ENCODE peak calls at places on chromosome 14, in six cellular contexts. C is upper lobe of right lung, B is DND-41, G is endothelial cell of umbilical vein, N is tibial nerve, K is uterus. P is an unnamed sample. For H3K36me3, the result is how much of the 10 kb centered on the place peaks cover.

GRCh38 chr14:80658733-80659132 is 282.8 kb downstream of the CEP128 start:
- DNase-seq in C (no peak), K (no peak), G (no peak), N (no peak), B (no peak), P (no peak)

GRCh38 chr14:37116933-37117844 is 55.2 kb downstream of the SLC25A21 start:
- DNase-seq in C (no peak), G (peak), K (no peak), B (no peak), N (no peak), P (no peak)

GRCh38 chr14:74019408-74019714 is 212 bp downstream of the BBOF1 start:
- DNase-seq in G (no peak), C (no peak), K (no peak), N (no peak), B (no peak), P (no peak)

GRCh38 chr14:53032161-53032803 is 81.4 kb upstream of the FERMT2 start:
- DNase-seq in C (no peak), N (peak), K (no peak), B (no peak), G (peak), P (no peak)

GRCh38 chr14:74502236-74503019 is 8.9 kb downstream of the ISCA2 start:
- DNase-seq in K (peak), C (no peak), B (no peak), G (no peak), N (peak), P (no peak)

GRCh38 chr14:76015668-76016067 is 30.1 kb downstream of the IFT43 start:
- DNase-seq in K (no peak), G (no peak), C (no peak), N (no peak), B (no peak), P (no peak)

GRCh38 chr14:74042296-74042695 is 23.1 kb downstream of the BBOF1 start:
- DNase-seq in B (no peak), K (no peak), C (no peak), N (no peak), G (no peak), P (no peak)

GRCh38 chr14:99036594-99037293 is 235.3 kb downstream of the BCL11B start:
- DNase-seq in C (no peak), N (peak), B (no peak), K (no peak), G (no peak), P (no peak)

GRCh38 chr14:102498005-102498677 is 11.4 kb downstream of the ANKRD9 start:
- DNase-seq in C (no peak), G (no peak), B (no peak), K (no peak), N (no peak), P (no peak)

GRCh38 chr14:97977711-97978261 is 1180.6 kb downstream of the VRK1 start:
- DNase-seq in B (peak), G (no peak), C (peak), K (peak), N (peak), P (no peak)

GRCh38 chr14:19947413-19948090 is 16.8 kb downstream of the OR4K1 start:
- DNase-seq in B (no peak), G (no peak), C (no peak), K (no peak), N (no peak), P (no peak)

GRCh38 chr14:33039321-33039720 is 100.6 kb downstream of the NPAS3 start:
- DNase-seq in K (no peak), G (no peak), N (no peak), B (no peak), C (no peak), P (no peak)

GRCh38 chr14:104506461-104507253 is 72.9 kb upstream of the C14orf180 start:
- DNase-seq in B (no peak), C (no peak), G (no peak), K (no peak), N (no peak), P (no peak)

GRCh38 chr14:60642270-60642789 is 6.9 kb downstream of the SIX1 start:
- DNase-seq in N (no peak), B (no peak), C (no peak), K (no peak), G (no peak), P (no peak)
- H3K4me3 ChIP-seq in N (no peak), B (no peak), C (no peak), K (no peak), G (no peak), P (peak)

DNA sequence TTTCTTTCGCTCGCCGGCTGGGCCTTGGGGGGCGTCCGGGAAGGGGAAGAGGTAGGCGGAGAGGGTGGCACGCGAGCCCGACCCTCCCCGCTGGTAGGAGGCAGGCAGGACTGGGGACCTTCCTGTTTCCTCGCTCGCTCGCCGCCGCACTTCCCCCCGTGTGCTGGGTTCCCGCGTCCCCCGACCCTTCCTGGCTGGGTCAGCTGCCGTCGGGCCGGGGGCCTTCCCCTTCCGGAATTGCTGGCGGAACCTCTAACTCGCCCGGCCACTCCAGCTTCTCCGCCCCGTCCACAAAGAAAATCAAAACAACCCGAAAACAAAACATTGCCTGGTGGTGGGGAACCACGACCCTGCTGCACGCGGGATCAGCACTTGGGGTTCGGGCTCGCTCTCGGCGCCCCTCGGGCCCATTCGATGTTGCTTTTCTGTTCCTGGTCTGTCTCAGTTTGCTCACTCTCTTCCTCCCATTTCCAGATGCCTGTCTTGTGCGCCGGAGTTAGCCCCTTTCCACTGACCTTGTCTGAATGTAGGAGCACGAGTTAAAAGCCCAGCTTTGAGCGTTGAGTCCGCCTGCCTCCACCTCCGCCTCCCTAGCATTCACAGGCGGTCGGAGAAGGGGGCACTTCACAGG is 554 bp downstream of the PAPOLA start:
- DNase-seq in G (peak), C (peak), K (no peak), N (peak), B (no peak), P (no peak)
- H3K36me3 ChIP-seq in G (under half), C (under half), K (under half), N (under half), B (under half), P (under half)

DNA sequence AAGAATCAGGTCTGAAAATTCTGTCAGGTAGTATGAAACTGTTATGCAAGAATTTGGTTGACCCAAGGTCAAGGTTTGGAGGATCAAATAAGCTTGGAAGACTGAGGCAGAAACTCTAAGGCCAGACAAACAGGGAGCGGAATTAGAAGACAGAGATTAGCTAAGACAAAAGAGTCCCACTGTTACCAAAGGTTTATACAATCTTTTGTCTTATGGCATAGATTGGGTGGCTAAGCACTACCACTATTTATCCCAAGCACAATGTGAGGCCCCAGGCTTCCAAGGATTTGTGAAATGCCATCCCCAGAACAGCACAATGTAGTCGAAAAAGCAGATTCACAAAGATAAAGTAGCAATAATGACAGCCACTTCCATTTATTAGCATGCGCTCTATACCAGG is 311.2 kb downstream of the SEC23A start:
- DNase-seq in C (no peak), G (no peak), K (no peak), N (no peak), B (no peak), P (no peak)
- H3K4me3 ChIP-seq in C (no peak), G (no peak), K (no peak), N (no peak), B (no peak), P (no peak)

GRCh38 chr14:95107711-95108110 is 49.6 kb downstream of the DICER1 start:
- DNase-seq in C (no peak), N (no peak), G (no peak), B (no peak), K (no peak), P (no peak)
- H3K36me3 ChIP-seq in C (half or more), N (half or more), G (under half), B (half or more), K (under half), P (half or more)